ENCODE peak calls at places on chromosomes 3 and 15, in six cellular contexts. R, B, T, A, Y and N are unnamed samples.

GRCh38 chr3:157844770-157845522 is 261.3 kb downstream of the SHOX2 start:
- DNase-seq in R (no peak), B (peak), T (no peak), A (no peak), Y (no peak), N (no peak)

GRCh38 chr15:59169337-59169736 is 37.3 kb upstream of the LDHAL6B start:
- DNase-seq in R (peak), B (peak), T (no peak), A (no peak), Y (peak), N (no peak)

GRCh38 chr3:10816019-10816862 is at the start of gene SLC6A11:
- DNase-seq in R (no peak), B (no peak), T (peak), A (no peak), Y (no peak), N (peak)

GRCh38 chr15:36958611-36959010 is 141.7 kb downstream of the MEIS2 start:
- DNase-seq in R (no peak), B (peak), T (no peak), A (no peak), Y (no peak), N (no peak)

GRCh38 chr15:101439285-101439919 is 50.1 kb downstream of the PCSK6 start:
- DNase-seq in R (no peak), B (peak), T (no peak), A (no peak), Y (no peak), N (no peak)

GRCh38 chr3:64341355-64341754 is 116.1 kb upstream of the PRICKLE2 start:
- DNase-seq in R (no peak), B (peak), T (no peak), A (no peak), Y (no peak), N (peak)

GRCh38 chr3:195005251-195005620 is 265.7 kb downstream of the XXYLT1 start:
- DNase-seq in R (no peak), B (no peak), T (no peak), A (no peak), Y (no peak), N (no peak)

GRCh38 chr3:181487236-181487978 is 224.3 kb upstream of the SOX2 start:
- DNase-seq in R (no peak), B (no peak), T (peak), A (no peak), Y (no peak), N (no peak)

GRCh38 chr3:141384157-141384556 is 15.9 kb downstream of the ZBTB38 start:
- DNase-seq in R (no peak), B (peak), T (no peak), A (no peak), Y (no peak), N (no peak)